ENCODE peak calls at places on chromosomes 12 and 14, in five cellular contexts. One of them, this sample, is unnamed.

GRCh38 chr12:48000878-48001321 is 3.4 kb downstream of the COL2A1 start:
- DNase-seq in neuronal stem cell: peak; percentile 37
- DNase-seq in A549: peak; percentile 48
- DNase-seq in GM12878: no peak
- DNase-seq in neural progenitor cell: peak; percentile 84
- DNase-seq in this sample: peak; percentile 44

GRCh38 chr14:51848120-51848519 is 12.3 kb upstream of the GNG2 start:
- DNase-seq in neuronal stem cell: no peak
- DNase-seq in A549: no peak
- DNase-seq in GM12878: no peak
- DNase-seq in neural progenitor cell: no peak
- DNase-seq in this sample: no peak

GRCh38 chr12:14263742-14264141 is 101.7 kb upstream of the ATF7IP start:
- DNase-seq in neuronal stem cell: no peak
- DNase-seq in A549: no peak
- DNase-seq in GM12878: no peak
- DNase-seq in neural progenitor cell: no peak
- DNase-seq in this sample: no peak

GRCh38 chr12:124295431-124296058 is 652 bp downstream of the RFLNA start:
- DNase-seq in neuronal stem cell: no peak
- DNase-seq in A549: no peak
- DNase-seq in GM12878: no peak
- DNase-seq in neural progenitor cell: peak; percentile 44
- DNase-seq in this sample: no peak

GRCh38 chr14:95189400-95190162 is 32.3 kb upstream of the DICER1 start:
- DNase-seq in neuronal stem cell: no peak
- DNase-seq in A549: no peak
- DNase-seq in GM12878: no peak
- DNase-seq in neural progenitor cell: no peak
- DNase-seq in this sample: no peak

GRCh38 chr14:88961214-88961613 is 136.8 kb downstream of the TTC8 start:
- DNase-seq in neuronal stem cell: no peak
- DNase-seq in A549: no peak
- DNase-seq in GM12878: no peak
- DNase-seq in neural progenitor cell: no peak
- DNase-seq in this sample: no peak

GRCh38 chr12:8698132-8698829 is 490 bp downstream of the RIMKLB start:
- DNase-seq in neuronal stem cell: peak; percentile 71
- DNase-seq in A549: peak; percentile 60
- DNase-seq in GM12878: no peak
- DNase-seq in neural progenitor cell: peak; percentile 91
- DNase-seq in this sample: peak; percentile 45

GRCh38 chr14:104975481-104976197 is 2.5 kb downstream of the AHNAK2 start:
- DNase-seq in neuronal stem cell: no peak
- DNase-seq in A549: peak; percentile 49
- DNase-seq in GM12878: no peak
- DNase-seq in neural progenitor cell: peak; percentile 71
- DNase-seq in this sample: no peak

GRCh38 chr14:59161571-59162175 is 26.8 kb upstream of the DAAM1 start:
- DNase-seq in neuronal stem cell: peak; percentile 47
- DNase-seq in A549: peak; percentile 67
- DNase-seq in GM12878: no peak
- DNase-seq in neural progenitor cell: peak; percentile 21
- DNase-seq in this sample: peak; percentile 37

GRCh38 chr12:13386269-13387039 is 189.9 kb downstream of the EMP1 start:
- DNase-seq in neuronal stem cell: no peak
- DNase-seq in A549: no peak
- DNase-seq in GM12878: no peak
- DNase-seq in neural progenitor cell: no peak
- DNase-seq in this sample: no peak

GRCh38 chr14:68977137-68977740 is 1.9 kb downstream of the ACTN1 start:
- DNase-seq in neuronal stem cell: peak; percentile 11
- DNase-seq in A549: no peak
- DNase-seq in GM12878: no peak
- DNase-seq in neural progenitor cell: peak; percentile 63
- DNase-seq in this sample: no peak

GRCh38 chr12:57754411-57755193 is at the start of gene MARCHF9:
- DNase-seq in neuronal stem cell: no peak
- DNase-seq in A549: peak; percentile 59
- DNase-seq in GM12878: no peak
- DNase-seq in neural progenitor cell: peak; percentile 82
- DNase-seq in this sample: no peak

GRCh38 chr14:65095633-65096205 is 6.6 kb downstream of the MAX start:
- DNase-seq in neuronal stem cell: no peak
- DNase-seq in A549: no peak
- DNase-seq in GM12878: no peak
- DNase-seq in neural progenitor cell: no peak
- DNase-seq in this sample: peak; percentile 29
- H3K4me1 ChIP-seq in neuronal stem cell: no peaks in the 10 kb centered on the region
- H3K4me1 ChIP-seq in A549: peaks cover 3% of the 10 kb centered on the region
- H3K4me1 ChIP-seq in GM12878: peaks cover 8% of the 10 kb centered on the region
- H3K4me1 ChIP-seq in neural progenitor cell: peaks cover under 1% of the 10 kb centered on the region
- H3K4me1 ChIP-seq in this sample: peaks cover 21% of the 10 kb centered on the region

GRCh38 chr12:120324841-120325417 is 2.6 kb downstream of the PLA2G1B start:
- DNase-seq in neuronal stem cell: no peak
- DNase-seq in A549: no peak
- DNase-seq in GM12878: no peak
- DNase-seq in neural progenitor cell: no peak
- DNase-seq in this sample: no peak
- H3K4me2 ChIP-seq in neuronal stem cell: no peak overlapping the region
- H3K4me2 ChIP-seq in A549: peak overlapping the region; percentile 97
- H3K4me2 ChIP-seq in GM12878: no peak overlapping the region
- H3K4me2 ChIP-seq in neural progenitor cell: no peak overlapping the region
- H3K4me2 ChIP-seq in this sample: no peak overlapping the region

GRCh38 chr12:120228041-120228290 is 27.1 kb upstream of the RPLP0 start:
- DNase-seq in neuronal stem cell: no peak
- DNase-seq in A549: no peak
- DNase-seq in GM12878: no peak
- DNase-seq in neural progenitor cell: no peak
- DNase-seq in this sample: no peak
- H3K4me1 ChIP-seq in neuronal stem cell: peaks cover 54% of the 10 kb centered on the region
- H3K4me1 ChIP-seq in A549: peaks cover 85% of the 10 kb centered on the region
- H3K4me1 ChIP-seq in GM12878: peaks cover 32% of the 10 kb centered on the region
- H3K4me1 ChIP-seq in neural progenitor cell: peaks cover 65% of the 10 kb centered on the region
- H3K4me1 ChIP-seq in this sample: peaks cover 67% of the 10 kb centered on the region

GRCh38 chr12:6952860-6953416 is 1.8 kb downstream of the PTPN6 start:
- DNase-seq in neuronal stem cell: no peak
- DNase-seq in A549: no peak
- DNase-seq in GM12878: no peak
- DNase-seq in neural progenitor cell: no peak
- DNase-seq in this sample: no peak
- H3K4me2 ChIP-seq in neuronal stem cell: no peak overlapping the region
- H3K4me2 ChIP-seq in A549: no peak overlapping the region
- H3K4me2 ChIP-seq in GM12878: peak overlapping the region; percentile 99
- H3K4me2 ChIP-seq in neural progenitor cell: no peak overlapping the region
- H3K4me2 ChIP-seq in this sample: no peak overlapping the region

GRCh38 chr12:116265361-116266128 is 11.9 kb downstream of the MED13L start:
- DNase-seq in neuronal stem cell: no peak
- DNase-seq in A549: no peak
- DNase-seq in GM12878: no peak
- DNase-seq in neural progenitor cell: no peak
- DNase-seq in this sample: no peak
- H3K4me1 ChIP-seq in neuronal stem cell: peaks cover 18% of the 10 kb centered on the region
- H3K4me1 ChIP-seq in A549: peaks cover 99% of the 10 kb centered on the region
- H3K4me1 ChIP-seq in GM12878: no peaks in the 10 kb centered on the region
- H3K4me1 ChIP-seq in neural progenitor cell: peaks cover 58% of the 10 kb centered on the region
- H3K4me1 ChIP-seq in this sample: peaks cover 13% of the 10 kb centered on the region

GRCh38 chr14:100142073-100143040 is 17.1 kb downstream of the DEGS2 start:
- DNase-seq in neuronal stem cell: no peak
- DNase-seq in A549: no peak
- DNase-seq in GM12878: no peak
- DNase-seq in neural progenitor cell: no peak
- DNase-seq in this sample: peak; percentile 96
- H3K4me2 ChIP-seq in neuronal stem cell: no peak overlapping the region
- H3K4me2 ChIP-seq in A549: no peak overlapping the region
- H3K4me2 ChIP-seq in GM12878: no peak overlapping the region
- H3K4me2 ChIP-seq in neural progenitor cell: no peak overlapping the region
- H3K4me2 ChIP-seq in this sample: peak overlapping the region; percentile 1

GRCh38 chr12:116534341-116535121 is 24.6 kb upstream of the MAP1LC3B2 start:
- DNase-seq in neuronal stem cell: no peak
- DNase-seq in A549: no peak
- DNase-seq in GM12878: no peak
- DNase-seq in neural progenitor cell: peak; percentile 36
- DNase-seq in this sample: peak; percentile 42

GRCh38 chr12:116533343-116534248 is 25.6 kb upstream of the MAP1LC3B2 start:
- DNase-seq in neuronal stem cell: peak; percentile 84
- DNase-seq in A549: peak; percentile 87
- DNase-seq in GM12878: no peak
- DNase-seq in neural progenitor cell: peak; percentile 95
- DNase-seq in this sample: peak; percentile 77

GRCh38 chr12:116537149-116537904 is 21.9 kb upstream of the MAP1LC3B2 start:
- DNase-seq in neuronal stem cell: no peak
- DNase-seq in A549: no peak
- DNase-seq in GM12878: no peak
- DNase-seq in neural progenitor cell: peak; percentile 27
- DNase-seq in this sample: no peak

GRCh38 chr12:116532986-116533342 is 26.2 kb upstream of the MAP1LC3B2 start:
- DNase-seq in neuronal stem cell: no peak
- DNase-seq in A549: no peak
- DNase-seq in GM12878: no peak
- DNase-seq in neural progenitor cell: no peak
- DNase-seq in this sample: no peak

DNA sequence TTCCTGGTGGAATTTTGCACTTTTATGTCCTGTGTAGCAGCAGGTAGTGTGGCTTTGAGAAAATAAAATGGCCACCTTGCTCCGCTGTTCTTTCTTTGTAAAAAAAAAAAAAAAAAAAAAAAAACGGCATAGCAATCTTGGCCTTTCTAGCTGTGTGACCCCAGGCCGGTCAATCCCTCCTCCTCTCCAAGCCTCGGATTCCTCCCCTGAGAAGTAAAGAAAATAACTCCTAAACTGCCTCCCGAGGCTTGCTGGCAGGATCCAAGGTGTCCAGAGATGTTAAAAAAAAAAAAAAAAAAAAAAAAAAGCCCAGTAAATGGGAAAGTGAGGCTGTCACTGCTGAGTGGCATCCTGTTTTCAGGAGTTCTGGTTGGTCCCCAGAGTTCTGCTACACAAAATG is 23.9 kb upstream of the MAP1LC3B2 start:
- DNase-seq in neuronal stem cell: no peak
- DNase-seq in A549: no peak
- DNase-seq in GM12878: no peak
- DNase-seq in neural progenitor cell: no peak
- DNase-seq in this sample: no peak
- H3K4me1 ChIP-seq in neuronal stem cell: peaks cover 33% of the 10 kb centered on the region
- H3K4me1 ChIP-seq in A549: peaks cover 30% of the 10 kb centered on the region
- H3K4me1 ChIP-seq in GM12878: peaks cover 34% of the 10 kb centered on the region
- H3K4me1 ChIP-seq in neural progenitor cell: peaks cover 24% of the 10 kb centered on the region
- H3K4me1 ChIP-seq in this sample: peaks cover 10% of the 10 kb centered on the region

GRCh38 chr12:26869908-26870459 is 37.0 kb upstream of the ITPR2 start:
- DNase-seq in neuronal stem cell: no peak
- DNase-seq in A549: no peak
- DNase-seq in GM12878: no peak
- DNase-seq in neural progenitor cell: no peak
- DNase-seq in this sample: no peak
- H3K4me2 ChIP-seq in neuronal stem cell: no peak overlapping the region
- H3K4me2 ChIP-seq in A549: no peak overlapping the region
- H3K4me2 ChIP-seq in GM12878: no peak overlapping the region
- H3K4me2 ChIP-seq in neural progenitor cell: no peak overlapping the region
- H3K4me2 ChIP-seq in this sample: no peak overlapping the region

GRCh38 chr12:41409628-41410027 is 221.5 kb downstream of the PDZRN4 start:
- DNase-seq in neuronal stem cell: no peak
- DNase-seq in A549: no peak
- DNase-seq in GM12878: no peak
- DNase-seq in neural progenitor cell: no peak
- DNase-seq in this sample: no peak
- H3K4me1 ChIP-seq in neuronal stem cell: peaks cover 2% of the 10 kb centered on the region
- H3K4me1 ChIP-seq in A549: no peaks in the 10 kb centered on the region
- H3K4me1 ChIP-seq in GM12878: no peaks in the 10 kb centered on the region
- H3K4me1 ChIP-seq in neural progenitor cell: no peaks in the 10 kb centered on the region
- H3K4me1 ChIP-seq in this sample: no peaks in the 10 kb centered on the region